ENCODE peak calls at places on chromosome 21, in five cellular contexts. U, A, F, Y and J are unnamed samples.

GRCh38 chr21:34576043-34576466 is 38.9 kb downstream of the RCAN1 start:
- DNase-seq in U (no peak), A (no peak), F (no peak), Y (no peak), J (no peak)

GRCh38 chr21:34602061-34602460 is 12.9 kb downstream of the RCAN1 start:
- DNase-seq in U (no peak), A (no peak), F (no peak), Y (no peak), J (no peak)

GRCh38 chr21:45278156-45278911 is 9.4 kb downstream of the POFUT2 start:
- DNase-seq in U (peak; percentile 49), A (no peak), F (no peak), Y (no peak), J (no peak)

GRCh38 chr21:22231013-22231412 is 1232.8 kb downstream of the NCAM2 start:
- DNase-seq in U (no peak), A (no peak), F (no peak), Y (no peak), J (no peak)

GRCh38 chr21:19246018-19246417 is 842.4 kb upstream of the TMPRSS15 start:
- DNase-seq in U (peak; percentile 34), A (no peak), F (no peak), Y (no peak), J (no peak)

GRCh38 chr21:44686000-44686781 is 4.2 kb upstream of the KRTAP12-1 start:
- DNase-seq in U (no peak), A (no peak), F (no peak), Y (no peak), J (no peak)

GRCh38 chr21:30146558-30147282 is 19.9 kb downstream of the CLDN17 start:
- DNase-seq in U (no peak), A (no peak), F (no peak), Y (no peak), J (no peak)

GRCh38 chr21:26732442-26733221 is 112.6 kb downstream of the ADAMTS1 start:
- DNase-seq in U (peak; percentile 12), A (peak; percentile 80), F (peak; percentile 6), Y (no peak), J (no peak)

GRCh38 chr21:34351786-34352241 is 12.0 kb upstream of the KCNE2 start:
- DNase-seq in U (peak; percentile 72), A (no peak), F (peak; percentile 80), Y (peak; percentile 28), J (peak; percentile 21)

GRCh38 chr21:35232545-35233176 is 183.6 kb upstream of the RUNX1 start:
- DNase-seq in U (peak; percentile 79), A (no peak), F (peak; percentile 31), Y (no peak), J (no peak)

GRCh38 chr21:31781737-31782136 is 49.8 kb upstream of the SCAF4 start:
- DNase-seq in U (peak; percentile 43), A (no peak), F (no peak), Y (no peak), J (peak; percentile 4)

GRCh38 chr21:25515484-25516405 is 91.5 kb downstream of the MRPL39 start:
- DNase-seq in U (no peak), A (no peak), F (no peak), Y (no peak), J (no peak)

GRCh38 chr21:26490771-26491170 is 82.3 kb downstream of the CYYR1 start:
- DNase-seq in U (no peak), A (no peak), F (no peak), Y (no peak), J (no peak)

GRCh38 chr21:31337991-31338891 is 5.8 kb downstream of the TIAM1 start:
- DNase-seq in U (no peak), A (no peak), F (no peak), Y (no peak), J (no peak)

GRCh38 chr21:31142600-31142999 is 104.3 kb upstream of the KRTAP19-8 start:
- DNase-seq in U (no peak), A (no peak), F (no peak), Y (no peak), J (no peak)

GRCh38 chr21:30340714-30341573 is 3.5 kb upstream of the KRTAP27-1 start:
- DNase-seq in U (peak; percentile 37), A (peak; percentile 63), F (peak; percentile 3), Y (no peak), J (peak; percentile 29)

GRCh38 chr21:36185498-36185897 is 28.9 kb downstream of the DOP1B start:
- DNase-seq in U (no peak), A (no peak), F (no peak), Y (no peak), J (no peak)

GRCh38 chr21:22890656-22891055 is 1892.4 kb downstream of the NCAM2 start:
- DNase-seq in U (no peak), A (no peak), F (no peak), Y (no peak), J (no peak)

GRCh38 chr21:33578214-33578613 is 10.3 kb downstream of the DONSON start:
- DNase-seq in U (no peak), A (no peak), F (no peak), Y (no peak), J (no peak)

GRCh38 chr21:35333831-35334593 is 284.9 kb upstream of the RUNX1 start:
- DNase-seq in U (no peak), A (no peak), F (no peak), Y (no peak), J (no peak)

GRCh38 chr21:39518055-39518844 is 66.5 kb downstream of the SH3BGR start:
- DNase-seq in U (peak; percentile 82), A (peak; percentile 60), F (peak; percentile 60), Y (peak; percentile 4), J (peak; percentile 65)

GRCh38 chr21:36478941-36479340 is 981 bp downstream of the CLDN14 start:
- DNase-seq in U (no peak), A (peak; percentile 62), F (no peak), Y (no peak), J (peak; percentile 15)

DNA sequence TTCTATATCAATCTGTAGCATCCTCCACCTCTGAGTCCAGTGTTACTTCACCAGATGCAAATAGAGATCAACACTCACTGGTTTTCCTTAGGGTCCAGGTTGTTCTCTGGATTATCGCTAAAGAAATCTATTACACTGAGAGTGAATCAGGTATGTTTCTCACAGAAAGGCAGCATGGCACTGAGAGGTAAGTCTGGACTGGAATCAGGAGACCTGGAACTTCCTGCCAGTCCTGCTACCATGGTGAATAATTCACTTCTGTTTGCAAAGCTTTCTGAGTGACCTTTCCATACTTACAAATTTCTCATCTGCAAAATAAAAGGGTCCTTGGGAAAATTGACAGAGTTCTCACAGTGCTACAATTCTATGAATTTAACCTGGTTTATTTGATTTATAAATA is 1583.3 kb downstream of the MRPL39 start:
- DNase-seq in U (no peak), A (no peak), F (no peak), Y (no peak), J (no peak)
- TF ChIP-seq KDM1A in U (no peak), A (no peak), F (no peak), Y (no peak), J (no peak)

GRCh38 chr21:41758550-41758949 is 8.3 kb downstream of the RIPK4 start:
- DNase-seq in U (no peak), A (no peak), F (no peak), Y (no peak), J (peak; percentile 51)

GRCh38 chr21:41761211-41762181 is 5.4 kb downstream of the RIPK4 start:
- DNase-seq in U (no peak), A (no peak), F (peak; percentile 38), Y (no peak), J (peak; percentile 51)

GRCh38 chr21:41760411-41760810 is 6.4 kb downstream of the RIPK4 start:
- DNase-seq in U (no peak), A (no peak), F (no peak), Y (no peak), J (no peak)

GRCh38 chr21:41759926-41760325 is 6.9 kb downstream of the RIPK4 start:
- DNase-seq in U (no peak), A (no peak), F (no peak), Y (no peak), J (no peak)

DNA sequence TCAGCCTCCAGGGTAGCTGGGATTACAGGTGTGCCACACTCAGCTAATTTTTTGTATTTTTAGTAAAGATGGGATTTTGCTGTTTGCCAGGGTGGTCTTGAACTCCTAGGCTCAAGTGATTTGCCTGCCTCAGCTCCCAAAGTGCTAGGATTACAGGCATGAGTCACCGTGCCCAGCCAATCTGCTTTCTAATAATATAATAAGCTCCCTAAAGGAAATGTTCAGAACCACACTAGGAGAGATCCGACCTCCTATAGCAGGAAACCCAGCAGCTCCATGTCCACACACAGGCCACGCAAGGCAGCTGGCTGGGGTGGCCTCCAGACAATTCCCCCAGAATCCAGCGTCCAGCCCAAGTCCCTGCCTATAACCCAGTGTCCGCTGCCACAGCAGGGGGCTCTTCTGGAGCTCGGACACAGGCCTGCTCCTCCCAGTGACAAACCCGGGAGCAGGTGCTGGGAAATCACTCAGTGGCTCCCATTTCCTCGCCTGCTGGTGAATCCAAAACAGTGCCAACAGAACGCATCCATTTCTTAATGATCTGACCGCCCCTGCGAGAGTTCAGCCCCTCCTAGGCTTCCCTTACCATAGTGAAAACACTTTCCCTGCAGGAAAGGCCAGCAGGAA is 7.5 kb downstream of the RIPK4 start:
- DNase-seq in U (no peak), A (no peak), F (no peak), Y (no peak), J (no peak)
- H3K4me1 ChIP-seq in U (no peaks in the 10 kb centered on the region), A (peaks cover 26% of the 10 kb centered on the region), F (peaks cover 61% of the 10 kb centered on the region), Y (no peaks in the 10 kb centered on the region), J (peaks cover 54% of the 10 kb centered on the region)

DNA sequence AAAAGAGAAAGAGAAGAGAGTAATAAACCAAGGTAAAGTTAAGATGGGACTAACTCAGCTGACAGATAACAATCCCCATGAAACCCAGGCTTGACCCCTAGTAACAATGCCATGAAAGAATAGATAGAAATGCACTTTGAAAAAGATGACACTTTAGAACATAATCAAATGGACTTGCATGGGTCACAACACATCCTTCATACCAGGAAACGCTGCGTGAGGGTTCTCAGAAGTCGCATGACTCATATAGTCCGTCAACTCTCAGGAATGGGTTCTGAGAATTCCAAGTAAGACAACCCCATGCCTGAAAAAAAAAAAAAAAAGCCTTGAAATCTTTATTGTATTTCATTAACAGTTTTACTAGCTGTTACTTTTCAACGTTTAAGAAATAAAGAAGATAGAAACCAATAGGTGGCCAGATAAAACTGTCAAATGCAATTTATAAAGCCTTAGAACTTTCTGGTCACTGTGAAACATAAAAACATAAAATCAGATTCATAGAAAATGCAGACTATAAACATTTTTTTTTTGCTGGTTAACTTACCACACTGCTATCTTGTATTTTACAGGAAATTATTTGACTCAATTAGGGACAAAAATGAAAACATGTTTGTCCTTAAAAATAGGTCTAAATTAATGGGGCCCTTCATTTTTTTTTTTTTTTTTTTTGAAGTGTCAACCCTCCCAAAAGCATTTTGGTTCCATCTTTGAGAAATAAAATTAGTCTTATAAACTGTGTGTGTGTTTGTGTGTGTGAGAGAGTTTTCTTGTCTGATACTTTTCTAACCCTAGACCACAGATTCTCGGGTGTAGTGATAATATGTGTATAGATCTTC is 202.1 kb downstream of the NCAM2 start:
- DNase-seq in U (peak; percentile 96), A (no peak), F (no peak), Y (no peak), J (peak; percentile 3)
- TF ChIP-seq KDM1A in U (peak; percentile 65), A (no peak), F (no peak), Y (no peak), J (no peak)

DNA sequence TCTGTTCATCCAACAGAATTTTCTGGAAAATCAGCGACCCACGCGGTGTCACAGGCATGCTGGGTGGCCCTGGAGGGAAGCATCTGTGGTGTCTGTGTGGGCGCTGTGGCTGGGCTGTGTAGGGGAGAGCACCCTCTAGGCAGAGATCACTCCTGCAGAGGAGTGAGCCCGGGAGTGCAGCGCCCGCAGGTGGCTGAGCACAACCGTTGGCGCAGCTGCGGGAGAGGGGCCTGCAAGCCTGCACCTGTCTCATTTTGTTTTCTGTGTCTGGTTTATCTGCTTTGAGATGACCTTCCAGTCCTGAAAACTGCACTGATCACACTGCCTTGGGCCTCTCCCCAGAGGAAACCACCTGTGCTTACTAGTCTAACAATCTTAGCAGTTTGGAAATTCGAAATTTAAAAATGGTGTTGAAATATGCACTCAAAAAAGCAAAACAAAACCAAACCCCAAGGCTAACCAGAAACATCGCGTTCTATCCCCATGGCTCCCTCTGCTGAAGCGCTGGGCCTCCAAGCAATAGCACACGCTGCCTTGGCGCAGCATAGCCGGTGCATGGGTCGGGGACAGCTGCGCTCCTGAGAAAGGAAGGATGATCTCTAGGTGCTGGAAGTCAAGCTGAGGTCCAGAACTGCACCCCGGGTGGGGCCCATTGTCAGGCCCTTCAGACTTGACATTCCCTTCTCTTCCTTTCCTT is 4.8 kb downstream of the FAM3B start:
- DNase-seq in U (no peak), A (no peak), F (no peak), Y (no peak), J (no peak)
- H3K4me1 ChIP-seq in U (peaks cover 5% of the 10 kb centered on the region), A (no peaks in the 10 kb centered on the region), F (peaks cover 91% of the 10 kb centered on the region), Y (no peaks in the 10 kb centered on the region), J (no peaks in the 10 kb centered on the region)